ENCODE peak calls at places on chromosomes 11 and 22, in ten cellular contexts. A is stomach, T is H1, F is suprapubic skin, P is HCT116, K is breast epithelium, G is K562, I is GM23338, B is transverse colon, Y is SK-N-SH. Q is an unnamed sample. For H3K4me1, the result is how much of the 10 kb centered on the place peaks cover.

GRCh38 chr22:37221424-37222336 is 9.4 kb upstream of the SSTR3 start:
- DNase-seq in G (no peak), B (no peak), A (no peak), K (no peak), F (no peak), I (no peak), P (no peak), Y (no peak), T (no peak), Q (peak)

GRCh38 chr11:1534682-1535081 is 37.4 kb downstream of the DUSP8 start:
- DNase-seq in B (no peak), P (no peak), T (no peak), G (no peak), K (no peak), Y (no peak), I (no peak), A (no peak), F (no peak), Q (no peak)

GRCh38 chr11:103673773-103674172 is 362.7 kb upstream of the DDI1 start:
- DNase-seq in G (no peak), B (no peak), T (no peak), P (no peak), A (no peak), Y (no peak), F (no peak), K (no peak), I (no peak), Q (no peak)

GRCh38 chr11:8593935-8594909 is at the start of gene STK33:
- DNase-seq in Y (peak), A (peak), K (no peak), F (no peak), I (peak), G (no peak), P (peak), T (peak), B (peak), Q (peak)

GRCh38 chr22:37746366-37747089 is 49.7 kb downstream of the TRIOBP start:
- DNase-seq in A (no peak), B (no peak), P (no peak), G (no peak), T (no peak), K (no peak), Y (peak), I (no peak), F (no peak), Q (peak)

GRCh38 chr22:19178065-19178658 is 374 bp downstream of the SLC25A1 start:
- DNase-seq in T (no peak), I (peak), G (no peak), P (no peak), F (no peak), K (no peak), Y (peak), A (peak), B (peak), Q (peak)

GRCh38 chr11:126968915-126969314 is 31.7 kb downstream of the KIRREL3 start:
- DNase-seq in I (peak), B (no peak), F (no peak), G (peak), K (no peak), Y (no peak), P (no peak), A (no peak), T (peak), Q (no peak)

GRCh38 chr11:58830693-58831301 is 13.7 kb downstream of the GLYATL2 start:
- DNase-seq in Y (no peak), F (no peak), G (no peak), P (no peak), K (no peak), B (no peak), A (no peak), I (no peak), T (no peak), Q (no peak)

GRCh38 chr22:27250418-27250817 is 551.1 kb downstream of the MN1 start:
- DNase-seq in K (no peak), B (no peak), A (no peak), Y (no peak), G (no peak), T (no peak), P (no peak), F (peak), I (no peak), Q (no peak)

GRCh38 chr11:697028-697491 is 1.4 kb downstream of the TMEM80 start:
- DNase-seq in F (no peak), B (no peak), P (no peak), Y (no peak), T (no peak), G (no peak), K (no peak), I (no peak), A (no peak), Q (no peak)

GRCh38 chr11:95715777-95716241 is 73.8 kb downstream of the FAM76B start:
- DNase-seq in G (no peak), I (peak), P (no peak), F (no peak), K (peak), Y (no peak), B (no peak), T (no peak), A (no peak), Q (no peak)

GRCh38 chr22:42192547-42192946 is 61.9 kb upstream of the CYP2D6 start:
- DNase-seq in A (no peak), T (no peak), B (no peak), G (no peak), F (no peak), K (no peak), Y (no peak), P (no peak), I (no peak), Q (no peak)

GRCh38 chr11:134854391-134854991 is 442.4 kb upstream of the B3GAT1 start:
- DNase-seq in K (no peak), A (no peak), G (no peak), B (no peak), P (no peak), Y (no peak), I (no peak), F (no peak), T (no peak), Q (no peak)

GRCh38 chr11:71930556-71931244 is 1.9 kb downstream of the RNF121 start:
- DNase-seq in T (no peak), P (no peak), K (no peak), I (no peak), G (no peak), Y (no peak), A (no peak), F (no peak), B (no peak), Q (no peak)

GRCh38 chr11:132496341-132496740 is 1036.0 kb downstream of the OPCML start:
- DNase-seq in Y (no peak), T (no peak), P (no peak), I (no peak), G (no peak), A (peak), F (no peak), B (no peak), K (no peak), Q (no peak)

GRCh38 chr22:42925598-42925997 is 68.5 kb upstream of the ARFGAP3 start:
- DNase-seq in I (no peak), K (no peak), Y (no peak), F (no peak), B (no peak), T (no peak), P (no peak), A (no peak), G (no peak), Q (peak)

GRCh38 chr11:9562716-9563115 is 10.8 kb upstream of the WEE1 start:
- DNase-seq in Y (no peak), F (no peak), G (no peak), K (no peak), B (no peak), T (no peak), I (no peak), P (no peak), A (no peak), Q (no peak)

GRCh38 chr22:27046126-27046525 is 388.7 kb downstream of the MIAT start:
- DNase-seq in B (no peak), P (no peak), A (no peak), I (no peak), F (no peak), K (no peak), G (no peak), T (no peak), Y (peak), Q (no peak)

GRCh38 chr11:61973603-61974162 is 6.2 kb upstream of the FTH1 start:
- DNase-seq in B (no peak), Y (no peak), P (no peak), I (no peak), K (peak), T (no peak), A (no peak), G (no peak), F (no peak), Q (peak)

GRCh38 chr11:134442246-134442645 is 30.2 kb upstream of the B3GAT1 start:
- DNase-seq in T (no peak), P (no peak), K (no peak), A (no peak), Y (no peak), I (no peak), B (no peak), G (no peak), F (no peak), Q (no peak)

GRCh38 chr11:61445535-61445934 is 15.6 kb downstream of the SDHAF2 start:
- DNase-seq in Y (no peak), B (no peak), T (no peak), K (no peak), P (no peak), I (no peak), A (no peak), G (no peak), F (no peak), Q (no peak)

GRCh38 chr11:11987503-11988022 is 20.9 kb downstream of the DKK3 start:
- DNase-seq in B (no peak), K (no peak), T (no peak), A (peak), G (peak), Y (no peak), P (no peak), I (peak), F (no peak), Q (no peak)

GRCh38 chr11:68946416-68947090 is 34.2 kb downstream of the MRGPRD start:
- DNase-seq in Y (peak), T (no peak), B (no peak), G (no peak), K (no peak), P (no peak), A (no peak), I (no peak), F (no peak), Q (peak)

GRCh38 chr11:103536335-103536722 is 427.1 kb downstream of the DYNC2H1 start:
- DNase-seq in Y (peak), F (no peak), G (no peak), A (no peak), T (no peak), I (no peak), B (no peak), K (no peak), P (no peak), Q (no peak)

GRCh38 chr11:118175600-118176399 is 639 bp downstream of the SCN2B start:
- DNase-seq in A (no peak), B (no peak), F (no peak), P (no peak), I (no peak), T (no peak), Y (no peak), G (no peak), K (no peak), Q (no peak)

GRCh38 chr11:128532571-128533091 is 54.7 kb downstream of the ETS1 start:
- DNase-seq in P (no peak), Y (no peak), I (peak), K (no peak), F (no peak), G (no peak), B (no peak), A (no peak), T (peak), Q (no peak)

GRCh38 chr11:63229815-63230214 is 13.6 kb downstream of the SLC22A25 start:
- DNase-seq in B (no peak), G (no peak), F (no peak), A (no peak), P (no peak), Y (no peak), I (no peak), K (no peak), T (no peak), Q (no peak)

GRCh38 chr11:68302256-68303054 is 9.9 kb upstream of the LRP5 start:
- DNase-seq in G (no peak), F (no peak), B (peak), P (peak), I (no peak), T (no peak), K (no peak), Y (peak), A (no peak), Q (peak)

GRCh38 chr11:69808708-69809107 is 10.5 kb downstream of the FGF3 start:
- DNase-seq in G (no peak), T (no peak), P (no peak), I (peak), B (no peak), A (no peak), F (no peak), K (no peak), Y (peak), Q (no peak)

GRCh38 chr22:45240810-45241631 is at the start of gene KIAA0930:
- DNase-seq in P (peak), B (peak), G (peak), Y (peak), T (no peak), A (peak), K (peak), I (peak), F (peak), Q (peak)

GRCh38 chr22:50417544-50417943 is 57.3 kb downstream of the SBF1 start:
- DNase-seq in Y (no peak), B (no peak), K (no peak), G (no peak), A (no peak), I (no peak), F (no peak), P (no peak), T (no peak), Q (no peak)

GRCh38 chr22:40178417-40179409 is 988 bp downstream of the TNRC6B start:
- DNase-seq in K (no peak), P (no peak), G (peak), T (no peak), Y (peak), F (no peak), B (peak), I (peak), A (no peak), Q (peak)

GRCh38 chr22:40175571-40176105 is 2.1 kb upstream of the TNRC6B start:
- DNase-seq in P (no peak), G (no peak), Y (no peak), B (no peak), A (no peak), I (no peak), K (no peak), F (no peak), T (no peak), Q (no peak)

GRCh38 chr22:40176921-40177737 is 596 bp upstream of the TNRC6B start:
- DNase-seq in B (peak), A (peak), G (peak), I (peak), T (peak), F (no peak), Y (no peak), P (no peak), K (no peak), Q (peak)

GRCh38 chr22:40179535-40179934 is 1.8 kb downstream of the TNRC6B start:
- DNase-seq in K (no peak), I (no peak), Y (no peak), G (no peak), P (no peak), A (no peak), B (no peak), T (no peak), F (no peak), Q (no peak)

DNA sequence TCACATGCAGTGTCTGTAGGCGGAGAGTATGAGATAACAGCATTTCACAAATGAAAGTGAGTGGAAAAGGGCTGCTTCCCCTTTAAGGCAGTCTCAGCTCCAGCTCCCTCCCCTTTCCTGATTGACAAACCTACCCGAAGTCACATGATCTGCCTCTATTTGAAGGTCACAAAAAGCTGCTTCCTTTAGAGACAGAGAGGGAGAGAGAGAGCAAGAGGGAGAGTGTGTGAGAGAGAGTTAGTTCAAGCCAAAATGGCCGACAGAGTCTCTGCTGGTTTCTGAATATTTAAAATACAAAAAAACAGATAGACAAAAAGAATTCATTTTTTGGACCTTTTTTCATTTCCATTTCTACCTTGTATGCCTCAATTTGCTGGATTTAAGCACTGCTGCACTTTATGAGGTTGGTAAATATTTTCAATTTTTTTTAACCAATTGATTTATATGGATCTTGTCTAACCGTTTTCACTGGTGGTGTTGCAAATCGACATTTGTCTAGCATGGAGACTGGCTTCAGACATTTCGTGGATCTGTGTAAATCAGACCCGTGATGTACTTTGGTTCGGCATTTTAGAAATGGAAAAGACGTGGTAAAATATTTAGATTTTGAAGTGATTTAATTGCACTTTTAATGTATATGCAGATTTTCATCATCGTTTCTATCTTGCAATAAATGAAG is at the start of gene TNRC6B:
- DNase-seq in B (peak), Y (peak), P (peak), A (peak), I (peak), T (peak), K (peak), G (peak), F (no peak), Q (peak)
- TF ChIP-seq POLR2AphosphoS5 in B (peak), Y (peak), P (peak), A (peak), I (peak), T (peak), K (peak), G (peak), F (peak), Q (peak)

DNA sequence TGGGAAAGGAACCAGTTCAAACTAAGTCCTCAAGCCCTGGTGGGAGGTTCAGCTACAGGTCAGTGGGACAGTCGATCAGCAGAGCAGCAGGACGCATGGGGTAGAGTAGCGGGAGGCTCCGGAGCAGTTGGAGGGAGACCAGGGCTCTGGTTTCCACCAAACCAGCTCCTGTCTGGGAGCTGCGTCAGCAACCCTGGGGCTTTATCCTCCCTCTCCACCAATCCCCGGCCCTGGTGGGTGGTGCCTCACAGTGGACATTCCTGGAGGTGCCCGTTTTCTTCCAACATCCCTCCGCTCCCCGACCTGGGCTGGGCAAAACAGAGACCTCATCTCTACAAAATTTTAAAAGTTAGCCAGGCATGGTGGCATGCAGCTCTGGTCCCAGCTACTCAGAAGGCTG is 32.4 kb downstream of the ZNF195 start:
- DNase-seq in K (no peak), T (no peak), P (no peak), A (no peak), B (no peak), I (no peak), Y (no peak), G (no peak), F (no peak), Q (no peak)
- H3K4me1 ChIP-seq in K (under half), T (under half), P (under half), A (under half), B (under half), I (under half), Y (under half), G (under half), F (under half), Q (under half)

DNA sequence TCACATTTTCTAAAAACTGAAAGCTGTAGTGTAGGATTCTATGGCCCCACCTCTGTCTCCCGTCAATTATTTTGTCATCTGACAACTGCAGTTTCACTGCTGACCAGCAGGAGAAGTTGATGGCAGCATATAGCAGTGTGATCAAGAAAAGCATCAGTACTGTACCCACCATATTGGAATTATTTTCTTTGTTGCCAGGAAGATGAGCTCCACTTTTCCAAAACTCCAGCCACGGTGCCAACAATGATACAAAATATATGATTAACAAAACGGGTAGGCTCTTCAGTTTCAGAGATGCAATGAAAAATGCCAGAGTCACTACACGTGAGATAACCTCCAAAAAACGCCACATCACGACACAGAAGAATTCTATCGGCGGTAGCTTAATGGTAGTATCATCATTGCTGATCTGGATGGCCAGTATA is 41.3 kb downstream of the XKR3 start:
- DNase-seq in T (no peak), A (no peak), I (peak), F (no peak), K (no peak), P (peak), G (peak), B (no peak), Y (peak), Q (no peak)
- TF ChIP-seq CTCF in T (peak), A (no peak), I (peak), F (no peak), K (no peak), P (peak), G (peak), B (no peak), Y (peak), Q (no peak)

GRCh38 chr11:64281957-64282770 is 2.3 kb downstream of the BAD start:
- DNase-seq in F (no peak), P (no peak), A (no peak), Y (no peak), I (no peak), G (no peak), B (no peak), T (no peak), K (no peak), Q (no peak)
- TF ChIP-seq POLR2AphosphoS5 in F (no peak), P (no peak), A (no peak), Y (no peak), I (no peak), G (no peak), B (no peak), T (no peak), K (no peak), Q (no peak)

DNA sequence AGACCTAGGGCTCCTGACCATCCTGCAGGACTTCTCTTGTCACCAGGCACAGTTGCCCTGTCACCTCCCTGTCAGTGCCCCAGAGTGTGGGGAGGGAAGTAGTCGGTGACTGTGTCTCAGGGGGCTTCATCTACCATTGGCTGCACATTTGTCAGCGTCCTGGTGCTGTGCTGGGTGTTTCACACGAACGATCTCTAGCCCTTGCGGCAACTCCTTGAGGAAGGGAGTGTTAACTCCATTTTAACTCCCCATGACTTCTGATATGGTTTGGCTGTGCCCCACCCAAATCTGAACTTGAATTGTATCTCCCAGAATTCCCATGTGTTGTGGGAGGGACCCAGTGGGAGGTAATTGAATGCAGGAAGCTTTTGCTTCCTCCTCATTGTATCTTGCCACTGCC is 7.1 kb downstream of the TSKU start:
- DNase-seq in Y (peak), G (no peak), P (no peak), I (no peak), A (no peak), B (peak), T (no peak), K (no peak), F (peak), Q (peak)
- H3K4me1 ChIP-seq in Y (half or more), G (under half), P (half or more), I (under half), A (half or more), B (half or more), T (under half), K (under half), F (half or more), Q (under half)